ENCODE peak calls at places on chromosomes 12 and 14, in seven cellular contexts. D is NCI-H460, I is neural crest cell, W is mesothelial cell of epicardium, E is fibroblast of mammary gland, T is H9, B is GM10248. F is an unnamed sample.

GRCh38 chr12:3698218-3698974 is 54.5 kb downstream of the CRACR2A start:
- DNase-seq in D (peak), I (no peak), W (no peak), E (peak), T (no peak), B (no peak), F (no peak)

GRCh38 chr12:62205348-62205747 is 54.9 kb upstream of the USP15 start:
- DNase-seq in D (no peak), I (no peak), W (no peak), E (no peak), T (no peak), B (no peak), F (no peak)

GRCh38 chr14:52267501-52268190 is at the start of gene PTGDR:
- DNase-seq in D (no peak), I (peak), W (no peak), E (peak), T (peak), B (no peak), F (no peak)

GRCh38 chr12:3371018-3371417 is 120.0 kb upstream of the PRMT8 start:
- DNase-seq in D (no peak), I (no peak), W (no peak), E (no peak), T (peak), B (no peak), F (no peak)

GRCh38 chr14:70896981-70897380 is 10.3 kb upstream of the PCNX1 start:
- DNase-seq in D (no peak), I (no peak), W (no peak), E (no peak), T (no peak), B (no peak), F (no peak)

GRCh38 chr14:97149775-97150174 is 352.6 kb downstream of the VRK1 start:
- DNase-seq in D (no peak), I (no peak), W (no peak), E (no peak), T (no peak), B (no peak), F (no peak)

GRCh38 chr12:90174198-90174510 is 465.5 kb upstream of the ATP2B1 start:
- DNase-seq in D (no peak), I (no peak), W (no peak), E (peak), T (no peak), B (no peak), F (no peak)

GRCh38 chr12:116717466-116718457 is 20.1 kb downstream of the SPRING1 start:
- DNase-seq in D (no peak), I (no peak), W (no peak), E (peak), T (no peak), B (no peak), F (no peak)

GRCh38 chr12:67220065-67220464 is 49.1 kb upstream of the CAND1 start:
- DNase-seq in D (peak), I (no peak), W (no peak), E (peak), T (peak), B (no peak), F (no peak)

GRCh38 chr12:66170606-66171005 is 810 bp upstream of the TMBIM4 start:
- DNase-seq in D (no peak), I (no peak), W (no peak), E (no peak), T (no peak), B (no peak), F (no peak)

GRCh38 chr12:26011099-26011498 is 52.6 kb downstream of the RASSF8 start:
- DNase-seq in D (no peak), I (no peak), W (no peak), E (peak), T (no peak), B (no peak), F (no peak)

GRCh38 chr12:124392991-124393790 is 98.3 kb downstream of the RFLNA start:
- DNase-seq in D (peak), I (no peak), W (no peak), E (peak), T (peak), B (no peak), F (no peak)

GRCh38 chr12:50282581-50283229 is 615 bp downstream of the LIMA1 start:
- DNase-seq in D (no peak), I (no peak), W (no peak), E (peak), T (no peak), B (no peak), F (no peak)

GRCh38 chr12:47812797-47813490 is 6.8 kb downstream of the HDAC7 start:
- DNase-seq in D (peak), I (peak), W (peak), E (peak), T (peak), B (peak), F (peak)

GRCh38 chr12:104672501-104673265 is 215.9 kb downstream of the CHST11 start:
- DNase-seq in D (no peak), I (no peak), W (no peak), E (peak), T (no peak), B (no peak), F (no peak)

GRCh38 chr12:96121271-96121711 is 72.9 kb upstream of the ELK3 start:
- DNase-seq in D (no peak), I (no peak), W (no peak), E (peak), T (no peak), B (peak), F (no peak)

GRCh38 chr14:88986146-88986841 is 161.8 kb downstream of the TTC8 start:
- DNase-seq in D (no peak), I (no peak), W (peak), E (peak), T (no peak), B (no peak), F (no peak)

GRCh38 chr14:72560331-72560730 is 333.6 kb downstream of the DPF3 start:
- DNase-seq in D (no peak), I (no peak), W (no peak), E (no peak), T (no peak), B (no peak), F (no peak)

GRCh38 chr12:93273834-93274705 is 103.7 kb upstream of the NUDT4 start:
- DNase-seq in D (no peak), I (no peak), W (no peak), E (peak), T (no peak), B (no peak), F (no peak)

GRCh38 chr14:55288439-55288838 is 17.2 kb downstream of the FBXO34 start:
- DNase-seq in D (no peak), I (no peak), W (no peak), E (no peak), T (no peak), B (no peak), F (no peak)

GRCh38 chr14:29274890-29275651 is 508.5 kb downstream of the FOXG1 start:
- DNase-seq in D (no peak), I (no peak), W (no peak), E (no peak), T (no peak), B (no peak), F (no peak)

GRCh38 chr14:67268456-67269115 is 27.4 kb downstream of the PALS1 start:
- DNase-seq in D (no peak), I (peak), W (no peak), E (peak), T (peak), B (no peak), F (no peak)

GRCh38 chr12:66269757-66270383 is 32.4 kb upstream of the HELB start:
- DNase-seq in D (peak), I (peak), W (no peak), E (peak), T (peak), B (peak), F (no peak)

GRCh38 chr14:106556665-106557289 is 1030.4 kb downstream of the TMEM121 start:
- DNase-seq in D (peak), I (no peak), W (no peak), E (no peak), T (no peak), B (peak), F (peak)

GRCh38 chr12:80622271-80622670 is 85.2 kb upstream of the MYF6 start:
- DNase-seq in D (peak), I (no peak), W (no peak), E (peak), T (no peak), B (no peak), F (no peak)

GRCh38 chr12:48973992-48974673 is 2.6 kb upstream of the WNT10B start:
- DNase-seq in D (no peak), I (peak), W (no peak), E (peak), T (peak), B (peak), F (no peak)

GRCh38 chr12:58443273-58443980 is 476.9 kb downstream of the LRIG3 start:
- DNase-seq in D (peak), I (no peak), W (no peak), E (peak), T (peak), B (no peak), F (no peak)

GRCh38 chr14:46325157-46325556 is 326.4 kb downstream of the RPL10L start:
- DNase-seq in D (no peak), I (no peak), W (no peak), E (no peak), T (no peak), B (no peak), F (no peak)

GRCh38 chr14:102029956-102030355 is 56.9 kb downstream of the HSP90AA1 start:
- DNase-seq in D (no peak), I (no peak), W (no peak), E (peak), T (no peak), B (no peak), F (no peak)

GRCh38 chr12:91618281-91618680 is 435.7 kb upstream of the DCN start:
- DNase-seq in D (no peak), I (no peak), W (no peak), E (no peak), T (no peak), B (no peak), F (no peak)

GRCh38 chr14:81682134-81682533 is 148.5 kb upstream of the SEL1L start:
- DNase-seq in D (no peak), I (no peak), W (no peak), E (no peak), T (no peak), B (no peak), F (no peak)

GRCh38 chr14:37443461-37443860 is 151.6 kb downstream of the FOXA1 start:
- DNase-seq in D (no peak), I (no peak), W (no peak), E (peak), T (no peak), B (no peak), F (no peak)

GRCh38 chr14:68427550-68427890 is 365.3 kb downstream of the ZFP36L1 start:
- DNase-seq in D (no peak), I (no peak), W (no peak), E (no peak), T (no peak), B (no peak), F (no peak)

GRCh38 chr12:88644946-88645702 is 64.9 kb upstream of the KITLG start:
- DNase-seq in D (no peak), I (no peak), W (no peak), E (no peak), T (no peak), B (no peak), F (no peak)

F was measured in activated CD4-positive, CD25-positive, alpha-beta regulatory T cell treated with anti-CD3 and anti-CD28 coated beads, Interleukin-2, amount 50 U/mL, for 16 hours.